ENCODE peak calls at places on chromosomes 16 and 17, in six cellular contexts. U is DND-41, C is AG04450, T is SK-N-SH, D is kidney epithelial cell, X is colonic mucosa. G is an unnamed sample.

GRCh38 chr17:36979585-36979941 is 30.8 kb downstream of the AATF start:
- DNase-seq in U (no peak), T (no peak), D (no peak), X (no peak), C (no peak), G (no peak)

GRCh38 chr16:86505185-86505898 is 5.0 kb upstream of the FOXF1 start:
- DNase-seq in T (no peak), D (no peak), U (no peak), C (no peak), X (no peak), G (no peak)

GRCh38 chr17:46159686-46160085 is 33.5 kb downstream of the KANSL1 start:
- DNase-seq in C (peak), D (no peak), X (no peak), U (no peak), T (no peak), G (no peak)

GRCh38 chr17:15413101-15413750 is 54.2 kb downstream of the CDRT4 start:
- DNase-seq in U (no peak), C (no peak), T (no peak), X (no peak), D (no peak), G (no peak)

GRCh38 chr17:17742133-17742621 is 60.9 kb downstream of the RAI1 start:
- DNase-seq in U (no peak), C (no peak), D (no peak), T (peak), X (no peak), G (no peak)

GRCh38 chr17:40541873-40542561 is 23.3 kb downstream of the CCR7 start:
- DNase-seq in U (no peak), X (no peak), D (no peak), C (no peak), T (no peak), G (no peak)

GRCh38 chr17:40486513-40487370 is 14.7 kb downstream of the TNS4 start:
- DNase-seq in D (peak), X (no peak), T (no peak), C (peak), U (no peak), G (no peak)

GRCh38 chr17:45312477-45313418 is 4.1 kb downstream of the MAP3K14 start:
- DNase-seq in U (peak), C (no peak), X (no peak), D (no peak), T (no peak), G (no peak)

GRCh38 chr17:76532072-76532651 is 5.3 kb downstream of the CYGB start:
- DNase-seq in D (no peak), U (no peak), X (no peak), C (no peak), T (no peak), G (no peak)

GRCh38 chr17:42475853-42476252 is 17.2 kb downstream of the ATP6V0A1 start:
- DNase-seq in U (no peak), D (no peak), T (no peak), C (no peak), X (no peak), G (no peak)

GRCh38 chr17:2063306-2064146 is 8.6 kb downstream of the HIC1 start:
- DNase-seq in T (no peak), X (no peak), C (no peak), D (no peak), U (no peak), G (no peak)

GRCh38 chr17:79645022-79645776 is 34.3 kb upstream of the RBFOX3 start:
- DNase-seq in T (peak), C (no peak), U (no peak), D (no peak), X (peak), G (no peak)

GRCh38 chr16:65725156-65725845 is 603.4 kb upstream of the CDH11 start:
- DNase-seq in C (no peak), U (no peak), D (no peak), X (no peak), T (no peak), G (no peak)

GRCh38 chr17:75693500-75694481 is 26.7 kb downstream of the SAP30BP start:
- DNase-seq in T (peak), U (no peak), C (no peak), X (no peak), D (no peak), G (peak)

DNA sequence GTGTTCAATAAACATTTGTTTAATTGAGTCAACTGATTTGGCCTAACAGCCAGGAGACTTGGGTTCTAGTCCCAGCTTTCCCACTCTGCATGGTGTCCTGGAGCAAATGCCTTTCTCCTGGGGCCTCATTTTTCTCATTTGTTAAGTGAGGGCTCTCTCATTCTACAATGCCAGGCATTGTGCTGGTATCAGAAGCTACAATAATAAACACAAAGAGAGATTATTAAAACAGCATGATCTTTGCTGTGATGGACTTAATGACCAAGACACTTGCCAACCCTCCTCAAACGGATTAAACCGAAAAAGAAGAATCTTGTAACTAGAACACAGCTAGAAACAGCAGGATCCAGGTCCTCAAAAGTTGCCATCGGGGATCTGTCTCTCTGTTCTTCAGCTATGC is 4.8 kb upstream of the VAMP2 start:
- DNase-seq in T (no peak), D (no peak), C (no peak), U (no peak), X (no peak), G (no peak)
- H3K4me3 ChIP-seq in T (no peak), D (no peak), C (no peak), U (no peak), X (no peak), G (no peak)

GRCh38 chr16:88435437-88436355 is 17.4 kb upstream of the ZFPM1 start:
- DNase-seq in X (no peak), U (no peak), C (no peak), T (no peak), D (no peak), G (no peak)
- TF ChIP-seq CTCF in X (no peak), U (no peak), C (no peak), T (no peak), D (no peak), G (no peak)

GRCh38 chr17:81339180-81339501 is 44.0 kb upstream of the SLC38A10 start:
- DNase-seq in X (no peak), U (no peak), C (no peak), T (peak), D (no peak), G (no peak)
- H3K4me3 ChIP-seq in X (no peak), U (no peak), C (no peak), T (no peak), D (no peak), G (no peak)

DNA sequence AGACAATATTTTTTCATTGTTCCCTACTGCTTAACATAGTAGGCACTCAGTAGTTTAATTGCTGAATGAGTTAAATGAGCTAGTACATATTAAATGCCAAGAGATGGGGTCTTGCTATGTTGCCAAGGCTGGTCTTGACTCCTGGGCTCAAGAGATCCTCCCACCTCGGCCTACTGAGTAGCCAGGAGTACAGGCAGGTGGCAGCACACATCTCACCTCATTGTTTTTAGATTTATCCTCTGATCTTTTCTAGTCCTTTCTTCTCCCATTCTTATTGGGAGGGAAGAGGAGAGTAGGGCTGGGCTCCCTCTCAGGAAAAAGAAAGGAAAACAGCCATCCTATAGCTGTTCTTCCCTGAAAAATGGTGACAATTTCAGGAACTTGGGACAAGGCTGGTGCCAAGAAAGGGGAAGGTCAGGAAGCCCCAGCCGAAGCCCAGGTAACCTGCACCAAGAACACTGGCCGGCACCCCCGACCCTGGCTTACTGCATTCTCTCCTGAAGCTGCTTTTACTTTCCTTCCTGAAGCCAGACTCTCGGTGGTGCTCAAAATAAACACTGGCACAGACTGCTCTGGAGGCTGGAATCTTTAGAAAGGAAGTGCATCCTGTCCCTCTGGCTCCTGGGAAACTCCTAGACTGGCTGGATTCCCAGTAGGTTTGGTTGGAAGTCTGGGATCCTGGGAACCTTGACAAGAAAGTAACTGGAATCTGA is 2.7 kb downstream of the TNFAIP1 start:
- DNase-seq in C (no peak), D (no peak), X (no peak), U (no peak), T (no peak), G (peak)
- TF ChIP-seq CTCF in C (no peak), D (no peak), X (no peak), U (no peak), T (no peak), G (no peak)

GRCh38 chr17:31156326-31156725 is 61.5 kb downstream of the NF1 start:
- DNase-seq in X (no peak), C (peak), T (no peak), U (no peak), D (no peak), G (peak)

GRCh38 chr17:31155208-31155810 is 60.5 kb downstream of the NF1 start:
- DNase-seq in D (no peak), C (no peak), T (no peak), U (no peak), X (no peak), G (no peak)

GRCh38 chr17:31163091-31163781 is 68.5 kb downstream of the NF1 start:
- DNase-seq in T (no peak), U (no peak), X (no peak), C (no peak), D (no peak), G (no peak)

DNA sequence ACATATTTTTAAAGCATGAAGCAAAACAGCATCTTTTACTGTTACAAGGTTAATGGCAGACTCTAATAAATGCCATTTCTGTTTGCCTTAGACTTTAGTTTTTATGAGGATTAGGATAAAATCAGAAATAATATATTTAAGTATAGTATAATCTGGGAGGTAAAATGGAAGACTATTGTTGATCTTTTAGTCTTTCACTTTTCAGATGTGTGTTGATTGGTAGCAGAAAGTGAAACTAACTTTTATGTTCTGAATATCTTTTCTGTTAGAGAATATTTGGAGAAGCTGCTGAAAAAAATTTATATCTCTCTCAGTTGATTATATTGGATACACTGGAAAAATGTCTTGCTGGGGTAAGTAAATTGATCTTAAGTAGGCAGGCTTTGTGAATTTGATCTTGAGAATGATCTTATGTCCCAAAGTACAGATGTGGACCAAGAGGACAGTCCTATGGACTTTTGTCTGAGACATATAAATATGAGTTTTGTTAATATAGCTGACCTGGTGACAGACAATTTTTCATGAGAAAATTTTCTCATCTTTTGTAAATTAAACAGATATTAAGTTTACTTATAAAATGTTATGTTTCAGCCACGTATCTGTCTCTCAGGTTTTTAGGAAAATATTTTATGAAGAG is 64.1 kb downstream of the NF1 start:
- DNase-seq in U (no peak), D (no peak), T (no peak), X (no peak), C (no peak), G (no peak)
- H3K4me3 ChIP-seq in U (no peak), D (no peak), T (no peak), X (no peak), C (no peak), G (no peak)

G was measured in HFF-Myc.